ENCODE peak calls at places on chromosomes 2 and 18, in eight cellular contexts. One of them, this sample, is unnamed.

GRCh38 chr18:7632152-7633098 is 65.3 kb downstream of the PTPRM start:
- DNase-seq in fibroblast of villous mesenchyme: no peak
- DNase-seq in HCT116: no peak
- DNase-seq in dorsolateral prefrontal cortex: no peak
- DNase-seq in neural progenitor cell: no peak
- DNase-seq in tibial nerve: no peak
- DNase-seq in Peyer's patch: no peak
- DNase-seq in spleen: no peak
- DNase-seq in this sample: no peak

GRCh38 chr2:52918551-52918950 is 849.1 kb upstream of the CHAC2 start:
- DNase-seq in fibroblast of villous mesenchyme: peak
- DNase-seq in HCT116: no peak
- DNase-seq in dorsolateral prefrontal cortex: no peak
- DNase-seq in neural progenitor cell: no peak
- DNase-seq in tibial nerve: no peak
- DNase-seq in Peyer's patch: no peak
- DNase-seq in spleen: no peak
- DNase-seq in this sample: no peak

GRCh38 chr2:19098467-19099160 is 259.8 kb downstream of the OSR1 start:
- DNase-seq in fibroblast of villous mesenchyme: no peak
- DNase-seq in HCT116: no peak
- DNase-seq in dorsolateral prefrontal cortex: no peak
- DNase-seq in neural progenitor cell: no peak
- DNase-seq in tibial nerve: no peak
- DNase-seq in Peyer's patch: no peak
- DNase-seq in spleen: no peak
- DNase-seq in this sample: no peak

GRCh38 chr18:62128157-62128556 is 58.7 kb downstream of the PIGN start:
- DNase-seq in fibroblast of villous mesenchyme: peak
- DNase-seq in HCT116: no peak
- DNase-seq in dorsolateral prefrontal cortex: no peak
- DNase-seq in neural progenitor cell: no peak
- DNase-seq in tibial nerve: no peak
- DNase-seq in Peyer's patch: no peak
- DNase-seq in spleen: no peak
- DNase-seq in this sample: peak

GRCh38 chr2:15941483-15941853 is 1.1 kb downstream of the MYCN start:
- DNase-seq in fibroblast of villous mesenchyme: no peak
- DNase-seq in HCT116: no peak
- DNase-seq in dorsolateral prefrontal cortex: peak
- DNase-seq in neural progenitor cell: peak
- DNase-seq in tibial nerve: no peak
- DNase-seq in Peyer's patch: no peak
- DNase-seq in spleen: no peak
- DNase-seq in this sample: no peak

GRCh38 chr2:43832457-43832856 is 6.2 kb downstream of the ABCG5 start:
- DNase-seq in fibroblast of villous mesenchyme: no peak
- DNase-seq in HCT116: no peak
- DNase-seq in dorsolateral prefrontal cortex: no peak
- DNase-seq in neural progenitor cell: no peak
- DNase-seq in tibial nerve: no peak
- DNase-seq in Peyer's patch: no peak
- DNase-seq in spleen: no peak
- DNase-seq in this sample: no peak

GRCh38 chr2:241846406-241846805 is 12.3 kb downstream of the PDCD1 start:
- DNase-seq in fibroblast of villous mesenchyme: no peak
- DNase-seq in HCT116: no peak
- DNase-seq in dorsolateral prefrontal cortex: no peak
- DNase-seq in neural progenitor cell: no peak
- DNase-seq in tibial nerve: no peak
- DNase-seq in Peyer's patch: no peak
- DNase-seq in spleen: no peak
- DNase-seq in this sample: no peak

GRCh38 chr18:70448588-70448987 is 159.7 kb downstream of the SOCS6 start:
- DNase-seq in fibroblast of villous mesenchyme: no peak
- DNase-seq in HCT116: no peak
- DNase-seq in dorsolateral prefrontal cortex: no peak
- DNase-seq in neural progenitor cell: no peak
- DNase-seq in tibial nerve: no peak
- DNase-seq in Peyer's patch: no peak
- DNase-seq in spleen: no peak
- DNase-seq in this sample: no peak

GRCh38 chr2:48946444-48947048 is 191.0 kb upstream of the LHCGR start:
- DNase-seq in fibroblast of villous mesenchyme: peak
- DNase-seq in HCT116: peak
- DNase-seq in dorsolateral prefrontal cortex: peak
- DNase-seq in neural progenitor cell: peak
- DNase-seq in tibial nerve: peak
- DNase-seq in Peyer's patch: no peak
- DNase-seq in spleen: no peak
- DNase-seq in this sample: peak

GRCh38 chr2:75959724-75960123 is 249.0 kb upstream of the GCFC2 start:
- DNase-seq in fibroblast of villous mesenchyme: no peak
- DNase-seq in HCT116: no peak
- DNase-seq in dorsolateral prefrontal cortex: no peak
- DNase-seq in neural progenitor cell: no peak
- DNase-seq in tibial nerve: no peak
- DNase-seq in Peyer's patch: no peak
- DNase-seq in spleen: no peak
- DNase-seq in this sample: no peak

DNA sequence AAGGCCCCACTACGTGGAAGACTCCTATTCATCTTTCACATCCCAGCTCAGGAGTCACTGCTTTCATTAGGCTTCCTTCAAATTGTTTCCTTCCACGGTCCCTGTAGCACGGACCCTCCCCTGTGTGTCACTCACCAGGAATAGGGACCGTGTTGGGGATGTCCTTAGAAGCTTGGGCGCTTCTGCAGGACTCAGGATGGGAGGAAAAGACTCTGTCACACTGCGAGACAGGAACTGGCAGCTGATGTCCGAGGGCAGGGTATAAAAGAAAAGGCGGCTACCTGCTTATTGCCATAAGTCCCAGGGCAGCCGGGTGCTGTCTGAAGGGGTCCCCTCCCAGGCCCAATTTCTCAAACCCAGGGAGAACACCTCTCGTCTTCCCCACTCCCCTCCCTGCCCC is 79.1 kb downstream of the BCL2L11 start:
- DNase-seq in fibroblast of villous mesenchyme: no peak
- DNase-seq in HCT116: no peak
- DNase-seq in dorsolateral prefrontal cortex: no peak
- DNase-seq in neural progenitor cell: no peak
- DNase-seq in tibial nerve: no peak
- DNase-seq in Peyer's patch: no peak
- DNase-seq in spleen: no peak
- DNase-seq in this sample: no peak
- H3K4me3 ChIP-seq in fibroblast of villous mesenchyme: no peak
- H3K4me3 ChIP-seq in HCT116: no peak
- H3K4me3 ChIP-seq in dorsolateral prefrontal cortex: no peak
- H3K4me3 ChIP-seq in neural progenitor cell: no peak
- H3K4me3 ChIP-seq in tibial nerve: no peak
- H3K4me3 ChIP-seq in Peyer's patch: no peak
- H3K4me3 ChIP-seq in spleen: no peak
- H3K4me3 ChIP-seq in this sample: no peak

DNA sequence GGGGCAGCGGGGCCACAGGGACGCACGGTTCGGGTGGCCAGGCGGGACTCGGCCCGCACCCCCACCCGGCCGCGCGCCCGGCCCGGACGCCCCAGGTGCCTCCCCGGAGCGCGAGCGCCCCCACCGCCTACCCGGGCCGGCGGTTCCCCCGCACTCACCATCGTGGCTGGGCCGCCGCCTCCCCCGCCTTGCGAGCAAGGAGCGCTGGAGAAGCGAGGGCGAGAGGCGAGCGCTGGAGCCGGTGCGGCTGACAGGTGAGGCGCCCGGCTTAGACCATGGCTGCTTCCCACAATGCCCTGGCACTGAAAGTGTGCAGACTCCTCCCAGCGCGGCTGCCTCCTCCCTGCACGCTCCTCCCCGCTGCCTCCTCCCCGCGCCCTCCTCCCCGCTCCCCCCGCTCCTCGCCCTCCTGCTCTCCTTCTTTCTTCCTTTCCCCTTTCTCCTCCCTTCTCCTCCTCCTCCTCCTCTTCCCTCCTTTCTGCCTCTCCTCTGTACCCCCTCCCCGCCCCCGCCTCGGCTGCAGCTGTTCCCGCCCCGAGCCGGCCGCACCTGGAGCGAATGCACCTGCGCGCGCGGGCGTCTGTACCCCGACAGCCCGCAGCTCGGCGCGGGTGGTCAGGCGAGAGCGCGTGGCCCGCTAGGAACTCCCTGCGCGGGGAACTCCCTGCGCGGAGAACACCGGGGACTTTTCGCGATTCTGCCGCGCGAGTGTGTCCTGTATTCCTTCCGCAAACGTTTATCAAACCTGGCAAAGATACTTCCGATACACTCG is at the start of gene AP1S3:
- DNase-seq in fibroblast of villous mesenchyme: peak
- DNase-seq in HCT116: peak
- DNase-seq in dorsolateral prefrontal cortex: peak
- DNase-seq in neural progenitor cell: peak
- DNase-seq in tibial nerve: peak
- DNase-seq in Peyer's patch: peak
- DNase-seq in spleen: peak
- DNase-seq in this sample: peak
- TF ChIP-seq CTCF in fibroblast of villous mesenchyme: no peak
- TF ChIP-seq CTCF in HCT116: no peak
- TF ChIP-seq CTCF in dorsolateral prefrontal cortex: no peak
- TF ChIP-seq CTCF in neural progenitor cell: peak
- TF ChIP-seq CTCF in tibial nerve: no peak
- TF ChIP-seq CTCF in Peyer's patch: peak
- TF ChIP-seq CTCF in spleen: no peak
- TF ChIP-seq CTCF in this sample: no peak

DNA sequence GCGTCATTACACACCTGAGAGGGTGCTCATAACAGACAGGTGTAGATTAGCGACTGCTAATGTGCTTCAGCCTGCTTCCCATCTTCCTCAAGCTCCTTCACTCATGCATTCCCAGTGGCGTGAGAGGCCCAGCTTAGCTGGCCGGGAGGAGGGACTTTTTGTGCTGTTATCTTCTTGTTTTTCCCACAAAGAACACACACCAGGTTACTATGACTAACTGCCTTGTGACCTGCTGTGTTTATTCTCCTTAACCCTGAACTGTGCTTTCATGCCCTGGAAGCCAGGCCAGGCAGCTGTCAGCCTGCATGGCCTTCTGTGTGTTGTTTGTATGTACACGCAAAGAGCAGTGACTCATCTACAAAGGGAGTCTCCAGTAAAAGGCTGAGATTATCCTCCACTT is 143.8 kb downstream of the PIEZO2 start:
- DNase-seq in fibroblast of villous mesenchyme: peak
- DNase-seq in HCT116: no peak
- DNase-seq in dorsolateral prefrontal cortex: no peak
- DNase-seq in neural progenitor cell: peak
- DNase-seq in tibial nerve: peak
- DNase-seq in Peyer's patch: no peak
- DNase-seq in spleen: no peak
- DNase-seq in this sample: peak
- H3K4me3 ChIP-seq in fibroblast of villous mesenchyme: no peak
- H3K4me3 ChIP-seq in HCT116: no peak
- H3K4me3 ChIP-seq in dorsolateral prefrontal cortex: no peak
- H3K4me3 ChIP-seq in neural progenitor cell: no peak
- H3K4me3 ChIP-seq in tibial nerve: no peak
- H3K4me3 ChIP-seq in Peyer's patch: no peak
- H3K4me3 ChIP-seq in spleen: no peak
- H3K4me3 ChIP-seq in this sample: no peak

GRCh38 chr2:211157856-211158463 is 601.6 kb downstream of the CPS1 start:
- DNase-seq in fibroblast of villous mesenchyme: peak
- DNase-seq in HCT116: peak
- DNase-seq in dorsolateral prefrontal cortex: peak
- DNase-seq in neural progenitor cell: peak
- DNase-seq in tibial nerve: peak
- DNase-seq in Peyer's patch: peak
- DNase-seq in spleen: peak
- DNase-seq in this sample: peak
- TF ChIP-seq CTCF in fibroblast of villous mesenchyme: peak
- TF ChIP-seq CTCF in HCT116: peak
- TF ChIP-seq CTCF in dorsolateral prefrontal cortex: peak
- TF ChIP-seq CTCF in neural progenitor cell: peak
- TF ChIP-seq CTCF in tibial nerve: peak
- TF ChIP-seq CTCF in Peyer's patch: peak
- TF ChIP-seq CTCF in spleen: peak
- TF ChIP-seq CTCF in this sample: peak

GRCh38 chr2:233289590-233290424 is 17.8 kb upstream of the SAG start:
- DNase-seq in fibroblast of villous mesenchyme: peak
- DNase-seq in HCT116: no peak
- DNase-seq in dorsolateral prefrontal cortex: peak
- DNase-seq in neural progenitor cell: no peak
- DNase-seq in tibial nerve: no peak
- DNase-seq in Peyer's patch: no peak
- DNase-seq in spleen: no peak
- DNase-seq in this sample: peak

GRCh38 chr2:233288663-233289062 is 19.0 kb upstream of the SAG start:
- DNase-seq in fibroblast of villous mesenchyme: peak
- DNase-seq in HCT116: no peak
- DNase-seq in dorsolateral prefrontal cortex: peak
- DNase-seq in neural progenitor cell: peak
- DNase-seq in tibial nerve: no peak
- DNase-seq in Peyer's patch: no peak
- DNase-seq in spleen: no peak
- DNase-seq in this sample: no peak

GRCh38 chr2:233290446-233290845 is 17.2 kb upstream of the SAG start:
- DNase-seq in fibroblast of villous mesenchyme: no peak
- DNase-seq in HCT116: no peak
- DNase-seq in dorsolateral prefrontal cortex: no peak
- DNase-seq in neural progenitor cell: no peak
- DNase-seq in tibial nerve: no peak
- DNase-seq in Peyer's patch: no peak
- DNase-seq in spleen: no peak
- DNase-seq in this sample: no peak

GRCh38 chr2:233285921-233286320 is 21.7 kb upstream of the SAG start:
- DNase-seq in fibroblast of villous mesenchyme: no peak
- DNase-seq in HCT116: no peak
- DNase-seq in dorsolateral prefrontal cortex: no peak
- DNase-seq in neural progenitor cell: no peak
- DNase-seq in tibial nerve: no peak
- DNase-seq in Peyer's patch: no peak
- DNase-seq in spleen: no peak
- DNase-seq in this sample: no peak

DNA sequence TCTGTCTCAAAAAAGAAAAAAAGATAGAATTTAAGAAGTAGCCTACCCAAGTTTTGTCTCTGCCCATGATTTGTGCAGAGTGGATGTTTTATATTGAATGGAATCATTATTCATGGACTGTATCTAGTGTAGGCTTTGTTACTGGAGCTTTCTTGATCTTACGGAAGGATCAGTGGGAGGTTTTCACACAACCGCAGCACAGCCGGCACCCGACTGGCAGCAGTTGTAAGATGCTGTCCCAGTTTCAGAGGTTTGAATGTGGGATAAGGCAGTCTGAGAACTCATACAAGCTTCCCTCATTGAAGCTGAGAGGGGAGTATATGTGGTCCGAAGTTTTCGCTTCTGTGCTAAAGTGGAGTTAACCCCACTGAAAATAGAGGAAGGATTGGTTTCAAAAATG is 19.7 kb upstream of the SAG start:
- DNase-seq in fibroblast of villous mesenchyme: no peak
- DNase-seq in HCT116: no peak
- DNase-seq in dorsolateral prefrontal cortex: peak
- DNase-seq in neural progenitor cell: no peak
- DNase-seq in tibial nerve: no peak
- DNase-seq in Peyer's patch: no peak
- DNase-seq in spleen: no peak
- DNase-seq in this sample: no peak
- H3K4me3 ChIP-seq in fibroblast of villous mesenchyme: no peak
- H3K4me3 ChIP-seq in HCT116: no peak
- H3K4me3 ChIP-seq in dorsolateral prefrontal cortex: no peak
- H3K4me3 ChIP-seq in neural progenitor cell: no peak
- H3K4me3 ChIP-seq in tibial nerve: no peak
- H3K4me3 ChIP-seq in Peyer's patch: no peak
- H3K4me3 ChIP-seq in spleen: no peak
- H3K4me3 ChIP-seq in this sample: no peak

This sample was measured in LNCaP clone FGC.